ENCODE peak calls at places on chromosomes 6 and 20, in eight cellular contexts. F is left ventricle myocardium inferior; J is HFF-Myc; Y is heart right ventricle; O is CD8-positive, alpha-beta T cell; U is cardiac muscle cell; E is AG04450; G is fibroblast of lung. P is an unnamed sample.

GRCh38 chr6:11323666-11324452 is 91.4 kb upstream of the NEDD9 start:
- DNase-seq in F (peak; percentile 29), J (no peak), Y (no peak), O (no peak), U (no peak), E (no peak), G (no peak), P (no peak)

GRCh38 chr20:6533828-6534388 is 233.6 kb upstream of the BMP2 start:
- DNase-seq in F (no peak), J (peak; percentile 46), Y (no peak), O (no peak), U (peak; percentile 88), E (peak; percentile 80), G (peak; percentile 99), P (peak; percentile 83)

GRCh38 chr20:1327241-1327653 is 1.7 kb downstream of the SDCBP2 start:
- DNase-seq in F (no peak), J (no peak), Y (no peak), O (no peak), U (peak; percentile 88), E (no peak), G (peak; percentile 47), P (no peak)

GRCh38 chr6:167402195-167402686 is 77.4 kb downstream of the TTLL2 start:
- DNase-seq in F (no peak), J (no peak), Y (no peak), O (no peak), U (no peak), E (no peak), G (no peak), P (no peak)

GRCh38 chr6:68778356-68779020 is 143.4 kb downstream of the ADGRB3 start:
- DNase-seq in F (no peak), J (no peak), Y (no peak), O (no peak), U (peak; percentile 86), E (no peak), G (peak; percentile 45), P (peak; percentile 16)

GRCh38 chr6:142802124-142802523 is 142.9 kb downstream of the HIVEP2 start:
- DNase-seq in F (no peak), J (peak; percentile 84), Y (no peak), O (no peak), U (peak; percentile 93), E (peak; percentile 94), G (peak; percentile 99), P (peak; percentile 75)

GRCh38 chr20:59753836-59754235 is 149.5 kb downstream of the PHACTR3 start:
- DNase-seq in F (no peak), J (no peak), Y (no peak), O (no peak), U (no peak), E (no peak), G (no peak), P (no peak)

GRCh38 chr6:135267085-135267484 is 86.0 kb downstream of the MYB start:
- DNase-seq in F (no peak), J (no peak), Y (no peak), O (no peak), U (no peak), E (no peak), G (no peak), P (no peak)

GRCh38 chr6:158706369-158706982 is 56.6 kb downstream of the SYTL3 start:
- DNase-seq in F (peak; percentile 68), J (no peak), Y (peak; percentile 42), O (no peak), U (peak; percentile 69), E (no peak), G (peak; percentile 41), P (peak; percentile 83)

GRCh38 chr6:165441176-165441575 is 131.8 kb upstream of the C6orf118 start:
- DNase-seq in F (no peak), J (no peak), Y (no peak), O (no peak), U (no peak), E (no peak), G (no peak), P (no peak)

GRCh38 chr20:35555951-35556645 is 14.2 kb downstream of the ERGIC3 start:
- DNase-seq in F (no peak), J (no peak), Y (no peak), O (no peak), U (no peak), E (no peak), G (no peak), P (no peak)

GRCh38 chr20:49283176-49283702 is 5.4 kb upstream of the ZNFX1 start:
- DNase-seq in F (no peak), J (no peak), Y (no peak), O (no peak), U (no peak), E (no peak), G (no peak), P (no peak)

GRCh38 chr20:49282584-49283171 is 4.8 kb upstream of the ZNFX1 start:
- DNase-seq in F (no peak), J (no peak), Y (no peak), O (no peak), U (no peak), E (no peak), G (no peak), P (no peak)

GRCh38 chr20:49281059-49281912 is 3.4 kb upstream of the ZNFX1 start:
- DNase-seq in F (no peak), J (no peak), Y (no peak), O (no peak), U (peak; percentile 61), E (no peak), G (peak; percentile 53), P (no peak)

GRCh38 chr20:49280463-49281058 is 2.7 kb upstream of the ZNFX1 start:
- DNase-seq in F (no peak), J (no peak), Y (no peak), O (no peak), U (no peak), E (no peak), G (no peak), P (no peak)

DNA sequence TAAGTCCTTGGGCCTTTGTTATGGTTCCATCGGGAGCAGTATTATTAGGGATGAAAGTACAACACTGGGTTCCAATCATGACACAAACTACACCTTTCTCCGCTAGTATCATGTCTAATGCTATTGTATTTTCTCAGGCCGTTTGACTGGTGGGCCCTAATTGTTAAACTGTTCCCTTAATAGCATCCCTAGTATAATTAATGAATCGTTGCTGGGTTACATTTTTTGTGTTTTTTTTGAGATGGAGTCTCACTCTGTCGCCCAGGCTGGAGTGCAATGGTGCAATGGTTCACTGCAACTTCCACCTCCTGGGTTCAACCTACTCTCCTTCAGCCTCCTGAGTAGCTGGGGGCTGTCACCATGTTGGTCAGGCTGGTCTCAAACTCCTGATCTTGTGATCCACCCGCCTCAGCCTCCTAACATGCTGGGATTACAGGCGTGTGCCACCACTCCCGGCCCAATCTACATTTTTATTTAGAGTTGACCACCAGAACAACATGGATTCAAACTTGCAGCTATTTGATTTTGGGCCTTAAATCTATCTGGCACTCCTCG is 4.1 kb upstream of the ZNFX1 start:
- DNase-seq in F (no peak), J (no peak), Y (no peak), O (no peak), U (no peak), E (no peak), G (no peak), P (no peak)
- H3K4me3 ChIP-seq in F (no peak overlapping the region), J (peak overlapping the region; percentile 99), Y (no peak overlapping the region), O (no peak overlapping the region), U (no peak overlapping the region), E (peak overlapping the region; percentile 27), G (peak overlapping the region; percentile 64), P (peak overlapping the region; percentile 100)

DNA sequence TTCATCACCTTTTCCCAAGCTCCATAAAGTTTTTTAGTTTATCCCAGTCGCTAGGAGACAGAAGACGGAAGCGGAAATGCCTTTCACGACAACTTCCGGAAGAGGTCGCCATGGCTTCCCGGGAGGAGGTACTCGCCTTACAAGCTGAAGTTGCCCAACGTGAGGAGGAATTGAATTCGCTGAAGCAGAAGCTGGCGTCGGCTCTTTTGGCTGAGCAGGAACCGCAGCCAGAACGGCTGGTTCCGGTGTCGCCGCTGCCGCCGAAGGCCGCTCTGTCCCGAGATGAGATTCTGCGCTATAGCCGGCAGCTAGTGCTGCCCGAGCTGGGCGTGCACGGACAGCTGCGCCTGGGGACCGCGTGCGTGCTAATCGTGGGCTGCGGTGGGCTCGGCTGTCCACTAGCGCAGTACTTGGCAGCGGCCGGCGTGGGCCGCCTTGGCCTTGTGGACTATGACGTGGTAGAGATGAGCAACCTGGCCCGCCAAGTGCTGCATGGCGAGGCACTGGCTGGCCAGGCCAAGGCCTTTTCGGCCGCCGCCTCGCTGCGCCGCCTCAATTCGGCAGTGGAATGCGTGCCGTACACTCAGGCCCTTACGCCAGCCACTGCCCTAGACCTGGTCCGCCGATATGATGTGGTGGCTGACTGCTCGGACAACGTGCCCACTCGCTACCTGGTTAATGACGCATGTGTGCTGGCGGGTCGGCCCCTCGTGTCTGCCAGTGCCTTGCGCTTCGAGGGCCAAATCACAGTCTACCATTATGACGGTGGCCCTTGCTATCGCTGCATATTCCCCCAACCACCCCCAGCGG is at the start of gene MOCS3:
- DNase-seq in F (peak; percentile 69), J (peak; percentile 75), Y (peak; percentile 72), O (peak; percentile 67), U (peak; percentile 95), E (peak; percentile 81), G (peak; percentile 92), P (peak; percentile 74)
- TF ChIP-seq CTCF in F (no peak), J (no peak), Y (no peak), O (no peak), U (no peak), E (no peak), G (no peak), P (no peak)

GRCh38 chr20:10572853-10573252 is 100.9 kb downstream of the JAG1 start:
- DNase-seq in F (no peak), J (no peak), Y (no peak), O (no peak), U (no peak), E (no peak), G (no peak), P (no peak)

GRCh38 chr20:10573951-10574339 is 99.9 kb downstream of the JAG1 start:
- DNase-seq in F (no peak), J (no peak), Y (no peak), O (no peak), U (no peak), E (no peak), G (no peak), P (no peak)

GRCh38 chr20:10576411-10576810 is 97.4 kb downstream of the JAG1 start:
- DNase-seq in F (no peak), J (no peak), Y (no peak), O (no peak), U (no peak), E (no peak), G (no peak), P (no peak)

GRCh38 chr20:10571313-10571815 is 102.4 kb downstream of the JAG1 start:
- DNase-seq in F (no peak), J (no peak), Y (no peak), O (no peak), U (no peak), E (no peak), G (no peak), P (no peak)

GRCh38 chr20:10573273-10573950 is 100.4 kb downstream of the JAG1 start:
- DNase-seq in F (no peak), J (no peak), Y (no peak), O (no peak), U (no peak), E (no peak), G (peak; percentile 84), P (no peak)
- H3K4me3 ChIP-seq in F (no peak overlapping the region), J (no peak overlapping the region), Y (no peak overlapping the region), O (no peak overlapping the region), U (no peak overlapping the region), E (no peak overlapping the region), G (no peak overlapping the region), P (no peak overlapping the region)

DNA sequence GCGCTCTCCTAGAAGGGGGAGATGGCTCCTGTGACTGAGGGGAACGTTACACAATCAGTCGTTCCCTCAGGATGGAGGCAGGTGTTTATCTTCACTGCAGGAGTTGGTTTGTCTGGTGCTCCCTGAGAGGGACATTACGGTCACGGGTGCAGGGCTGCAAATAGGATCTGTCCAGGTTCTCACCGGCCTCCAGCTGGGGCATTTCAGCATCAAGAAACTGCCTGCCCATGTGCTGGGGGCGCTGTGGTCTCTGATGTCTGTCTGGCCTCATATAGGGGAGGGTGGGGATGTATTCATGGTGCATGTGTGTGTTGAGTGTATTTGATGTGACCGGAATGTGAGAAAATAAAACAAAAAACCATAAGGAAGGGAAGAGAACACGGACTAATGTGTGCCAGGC is 77.1 kb downstream of the TBC1D7 start:
- DNase-seq in F (no peak), J (no peak), Y (no peak), O (no peak), U (no peak), E (no peak), G (no peak), P (no peak)
- TF ChIP-seq CTCF in F (no peak), J (no peak), Y (no peak), O (no peak), U (no peak), E (no peak), G (no peak), P (no peak)

P was measured in retinal pigment epithelial cell.